ENCODE peak calls at places on chromosomes 12 and 14, in six cellular contexts. G is LoVo; N is transverse colon; H is effector memory CD4-positive, alpha-beta T cell; L is T-helper 9 cell; W is renal cortical epithelial cell. U is an unnamed sample.

GRCh38 chr12:100295764-100296555 is 29.0 kb downstream of the SCYL2 start:
- DNase-seq in N (no peak), W (peak), G (no peak), L (no peak), H (no peak), U (peak)

GRCh38 chr12:49233842-49234526 is 30.9 kb upstream of the TUBA1C start:
- DNase-seq in H (no peak), G (no peak), W (no peak), L (no peak), N (peak), U (no peak)

GRCh38 chr12:52517005-52517835 is 3.0 kb downstream of the KRT5 start:
- DNase-seq in L (no peak), N (no peak), H (no peak), W (no peak), G (no peak), U (no peak)

GRCh38 chr12:113162102-113163029 is 12.8 kb downstream of the CFAP73 start:
- DNase-seq in L (no peak), G (no peak), H (no peak), N (no peak), W (peak), U (peak)

GRCh38 chr12:16600525-16600924 is 5.4 kb downstream of the LMO3 start:
- DNase-seq in W (no peak), G (no peak), H (no peak), L (no peak), N (no peak), U (no peak)

GRCh38 chr14:24280797-24281460 is 9.5 kb upstream of the RABGGTA start:
- DNase-seq in N (no peak), L (no peak), H (no peak), G (no peak), W (peak), U (no peak)

GRCh38 chr12:46818654-46819053 is 7.1 kb downstream of the SLC38A4 start:
- DNase-seq in G (no peak), N (no peak), W (no peak), H (no peak), L (no peak), U (no peak)

GRCh38 chr12:120470150-120470817 is 736 bp upstream of the SRSF9 start:
- DNase-seq in W (no peak), L (no peak), G (no peak), H (no peak), N (no peak), U (no peak)

GRCh38 chr12:29164477-29165163 is 15.5 kb downstream of the FAR2 start:
- DNase-seq in W (peak), N (no peak), G (peak), L (no peak), H (no peak), U (peak)

GRCh38 chr12:122437656-122438121 is 15.2 kb upstream of the CLIP1 start:
- DNase-seq in G (peak), W (peak), H (no peak), L (no peak), N (peak), U (no peak)

GRCh38 chr12:57772429-57773322 is at the start of gene EEF1AKMT3:
- DNase-seq in G (peak), H (no peak), N (peak), L (peak), W (no peak), U (peak)

GRCh38 chr12:112333030-112333429 is 49.2 kb downstream of the HECTD4 start:
- DNase-seq in G (no peak), W (no peak), N (no peak), L (no peak), H (no peak), U (no peak)

GRCh38 chr12:70876952-70877351 is 43.6 kb downstream of the PTPRR start:
- DNase-seq in W (no peak), L (no peak), H (no peak), N (no peak), G (no peak), U (peak)

GRCh38 chr12:132824053-132824452 is 4.6 kb downstream of the GOLGA3 start:
- DNase-seq in H (no peak), N (peak), G (peak), L (no peak), W (peak), U (peak)

GRCh38 chr12:55847033-55847432 is 4.3 kb upstream of the MMP19 start:
- DNase-seq in G (no peak), W (peak), N (no peak), L (no peak), H (no peak), U (no peak)

GRCh38 chr14:97916100-97916499 is 1118.9 kb downstream of the VRK1 start:
- DNase-seq in L (no peak), W (no peak), H (no peak), G (no peak), N (no peak), U (no peak)

GRCh38 chr14:90425480-90425879 is 28.7 kb downstream of the CALM1 start:
- DNase-seq in L (no peak), G (no peak), H (no peak), N (no peak), W (no peak), U (no peak)

GRCh38 chr12:18970603-18971002 is 158.9 kb upstream of the PLEKHA5 start:
- DNase-seq in N (no peak), H (no peak), W (no peak), G (no peak), L (no peak), U (no peak)

GRCh38 chr14:104976198-104977007 is 1.8 kb downstream of the AHNAK2 start:
- DNase-seq in H (peak), G (peak), L (peak), N (peak), W (peak), U (peak)

GRCh38 chr12:3428631-3429030 is 62.4 kb upstream of the PRMT8 start:
- DNase-seq in H (no peak), W (no peak), N (no peak), L (no peak), G (no peak), U (no peak)

GRCh38 chr14:71582705-71583104 is 349.5 kb upstream of the RGS6 start:
- DNase-seq in H (no peak), W (no peak), G (no peak), L (no peak), N (no peak), U (peak)

GRCh38 chr12:115963030-115963480 is 314.4 kb downstream of the MED13L start:
- DNase-seq in G (no peak), L (no peak), H (no peak), N (no peak), W (no peak), U (peak)

GRCh38 chr12:28137414-28137813 is 52.8 kb upstream of the CCDC91 start:
- DNase-seq in H (no peak), N (no peak), L (no peak), G (no peak), W (no peak), U (no peak)

GRCh38 chr12:104680506-104680905 is 223.8 kb downstream of the CHST11 start:
- DNase-seq in H (no peak), W (no peak), G (no peak), N (no peak), L (no peak), U (no peak)

GRCh38 chr14:75417674-75418073 is 10.1 kb upstream of the JDP2 start:
- DNase-seq in H (no peak), N (no peak), L (no peak), G (no peak), W (no peak), U (no peak)

U was measured in kidney tubule cell.